ENCODE peak calls at places on chromosomes 12 and 14, in nine cellular contexts. One of them, this sample, is unnamed.

GRCh38 chr14:87133073-87133815 is 859.7 kb downstream of the GALC start:
- DNase-seq in ovary: no peak
- DNase-seq in PC-3: peak
- DNase-seq in adrenal gland: no peak
- DNase-seq in fibroblast of mammary gland: peak
- DNase-seq in spleen: no peak
- DNase-seq in CD8-positive, alpha-beta T cell: no peak
- DNase-seq in GM06990: no peak
- DNase-seq in choroid plexus epithelial cell: no peak
- DNase-seq in this sample: no peak

GRCh38 chr12:12527820-12528296 is 34.8 kb downstream of the DUSP16 start:
- DNase-seq in spleen: no peak
- DNase-seq in ovary: no peak
- DNase-seq in PC-3: no peak
- DNase-seq in GM06990: no peak
- DNase-seq in adrenal gland: no peak
- DNase-seq in fibroblast of mammary gland: no peak
- DNase-seq in CD8-positive, alpha-beta T cell: no peak
- DNase-seq in choroid plexus epithelial cell: no peak
- DNase-seq in this sample: no peak

GRCh38 chr12:11991604-11992003 is 79.1 kb upstream of the BCL2L14 start:
- DNase-seq in fibroblast of mammary gland: no peak
- DNase-seq in spleen: no peak
- DNase-seq in choroid plexus epithelial cell: peak
- DNase-seq in CD8-positive, alpha-beta T cell: no peak
- DNase-seq in ovary: no peak
- DNase-seq in PC-3: no peak
- DNase-seq in adrenal gland: no peak
- DNase-seq in GM06990: no peak
- DNase-seq in this sample: no peak

GRCh38 chr14:50225067-50225973 is 6.1 kb downstream of the SOS2 start:
- DNase-seq in GM06990: no peak
- DNase-seq in spleen: no peak
- DNase-seq in fibroblast of mammary gland: peak
- DNase-seq in CD8-positive, alpha-beta T cell: no peak
- DNase-seq in PC-3: peak
- DNase-seq in ovary: no peak
- DNase-seq in adrenal gland: no peak
- DNase-seq in choroid plexus epithelial cell: peak
- DNase-seq in this sample: no peak

GRCh38 chr12:46343122-46343852 is 29.3 kb downstream of the SLC38A2 start:
- DNase-seq in spleen: no peak
- DNase-seq in CD8-positive, alpha-beta T cell: no peak
- DNase-seq in ovary: no peak
- DNase-seq in adrenal gland: no peak
- DNase-seq in PC-3: peak
- DNase-seq in fibroblast of mammary gland: no peak
- DNase-seq in GM06990: no peak
- DNase-seq in choroid plexus epithelial cell: no peak
- DNase-seq in this sample: no peak

GRCh38 chr12:31853977-31854376 is 105.2 kb upstream of the RESF1 start:
- DNase-seq in fibroblast of mammary gland: no peak
- DNase-seq in choroid plexus epithelial cell: no peak
- DNase-seq in GM06990: no peak
- DNase-seq in CD8-positive, alpha-beta T cell: no peak
- DNase-seq in PC-3: no peak
- DNase-seq in ovary: no peak
- DNase-seq in adrenal gland: no peak
- DNase-seq in spleen: no peak
- DNase-seq in this sample: no peak

GRCh38 chr12:70733385-70733784 is 96.2 kb upstream of the PTPRB start:
- DNase-seq in GM06990: no peak
- DNase-seq in ovary: no peak
- DNase-seq in CD8-positive, alpha-beta T cell: no peak
- DNase-seq in fibroblast of mammary gland: peak
- DNase-seq in PC-3: peak
- DNase-seq in spleen: no peak
- DNase-seq in adrenal gland: no peak
- DNase-seq in choroid plexus epithelial cell: peak
- DNase-seq in this sample: peak

GRCh38 chr12:17017402-17017801 is 411.4 kb upstream of the LMO3 start:
- DNase-seq in choroid plexus epithelial cell: no peak
- DNase-seq in GM06990: no peak
- DNase-seq in CD8-positive, alpha-beta T cell: no peak
- DNase-seq in adrenal gland: no peak
- DNase-seq in fibroblast of mammary gland: no peak
- DNase-seq in spleen: no peak
- DNase-seq in PC-3: peak
- DNase-seq in ovary: no peak
- DNase-seq in this sample: no peak

GRCh38 chr12:114738460-114739184 is 54.6 kb upstream of the TBX3 start:
- DNase-seq in spleen: no peak
- DNase-seq in CD8-positive, alpha-beta T cell: no peak
- DNase-seq in ovary: no peak
- DNase-seq in choroid plexus epithelial cell: no peak
- DNase-seq in fibroblast of mammary gland: no peak
- DNase-seq in PC-3: no peak
- DNase-seq in GM06990: no peak
- DNase-seq in adrenal gland: peak
- DNase-seq in this sample: no peak

GRCh38 chr12:130817804-130818203 is 21.2 kb downstream of the STX2 start:
- DNase-seq in choroid plexus epithelial cell: no peak
- DNase-seq in GM06990: no peak
- DNase-seq in adrenal gland: no peak
- DNase-seq in ovary: no peak
- DNase-seq in fibroblast of mammary gland: no peak
- DNase-seq in PC-3: no peak
- DNase-seq in spleen: no peak
- DNase-seq in CD8-positive, alpha-beta T cell: no peak
- DNase-seq in this sample: no peak

GRCh38 chr12:64566882-64567517 is 43.3 kb upstream of the RASSF3 start:
- DNase-seq in GM06990: no peak
- DNase-seq in choroid plexus epithelial cell: no peak
- DNase-seq in CD8-positive, alpha-beta T cell: no peak
- DNase-seq in adrenal gland: no peak
- DNase-seq in PC-3: no peak
- DNase-seq in fibroblast of mammary gland: no peak
- DNase-seq in ovary: no peak
- DNase-seq in spleen: no peak
- DNase-seq in this sample: no peak

GRCh38 chr12:58341791-58342190 is 400.4 kb downstream of the ATP23 start:
- DNase-seq in fibroblast of mammary gland: peak
- DNase-seq in choroid plexus epithelial cell: peak
- DNase-seq in CD8-positive, alpha-beta T cell: no peak
- DNase-seq in ovary: no peak
- DNase-seq in spleen: no peak
- DNase-seq in PC-3: peak
- DNase-seq in GM06990: no peak
- DNase-seq in adrenal gland: no peak
- DNase-seq in this sample: no peak

GRCh38 chr14:103296007-103296406 is 38.0 kb upstream of the EIF5 start:
- DNase-seq in adrenal gland: no peak
- DNase-seq in PC-3: peak
- DNase-seq in CD8-positive, alpha-beta T cell: no peak
- DNase-seq in fibroblast of mammary gland: peak
- DNase-seq in GM06990: no peak
- DNase-seq in spleen: no peak
- DNase-seq in ovary: no peak
- DNase-seq in choroid plexus epithelial cell: peak
- DNase-seq in this sample: no peak

GRCh38 chr12:13661005-13661887 is 320.2 kb downstream of the GRIN2B start:
- DNase-seq in GM06990: no peak
- DNase-seq in ovary: no peak
- DNase-seq in fibroblast of mammary gland: peak
- DNase-seq in spleen: no peak
- DNase-seq in choroid plexus epithelial cell: peak
- DNase-seq in CD8-positive, alpha-beta T cell: no peak
- DNase-seq in adrenal gland: peak
- DNase-seq in PC-3: peak
- DNase-seq in this sample: peak

GRCh38 chr14:37669242-37669641 is 73.8 kb downstream of the TTC6 start:
- DNase-seq in fibroblast of mammary gland: no peak
- DNase-seq in CD8-positive, alpha-beta T cell: no peak
- DNase-seq in choroid plexus epithelial cell: no peak
- DNase-seq in ovary: no peak
- DNase-seq in GM06990: no peak
- DNase-seq in spleen: no peak
- DNase-seq in PC-3: peak
- DNase-seq in adrenal gland: no peak
- DNase-seq in this sample: no peak
- TF ChIP-seq CTCF in fibroblast of mammary gland: no peak
- TF ChIP-seq CTCF in CD8-positive, alpha-beta T cell: no peak
- TF ChIP-seq CTCF in choroid plexus epithelial cell: no peak
- TF ChIP-seq CTCF in ovary: no peak
- TF ChIP-seq CTCF in GM06990: no peak
- TF ChIP-seq CTCF in spleen: no peak
- TF ChIP-seq CTCF in PC-3: no peak
- TF ChIP-seq CTCF in adrenal gland: no peak
- TF ChIP-seq CTCF in this sample: peak

GRCh38 chr12:48080285-48080684 is 25.6 kb downstream of the SENP1 start:
- DNase-seq in CD8-positive, alpha-beta T cell: no peak
- DNase-seq in choroid plexus epithelial cell: no peak
- DNase-seq in GM06990: no peak
- DNase-seq in ovary: no peak
- DNase-seq in adrenal gland: no peak
- DNase-seq in fibroblast of mammary gland: no peak
- DNase-seq in spleen: no peak
- DNase-seq in PC-3: no peak
- DNase-seq in this sample: no peak

GRCh38 chr12:48084841-48085460 is 20.9 kb downstream of the SENP1 start:
- DNase-seq in GM06990: no peak
- DNase-seq in PC-3: no peak
- DNase-seq in ovary: no peak
- DNase-seq in adrenal gland: no peak
- DNase-seq in spleen: no peak
- DNase-seq in fibroblast of mammary gland: no peak
- DNase-seq in choroid plexus epithelial cell: no peak
- DNase-seq in CD8-positive, alpha-beta T cell: no peak
- DNase-seq in this sample: no peak

GRCh38 chr12:48086327-48086726 is 19.6 kb downstream of the SENP1 start:
- DNase-seq in GM06990: no peak
- DNase-seq in fibroblast of mammary gland: no peak
- DNase-seq in adrenal gland: no peak
- DNase-seq in CD8-positive, alpha-beta T cell: no peak
- DNase-seq in ovary: no peak
- DNase-seq in spleen: no peak
- DNase-seq in choroid plexus epithelial cell: no peak
- DNase-seq in PC-3: no peak
- DNase-seq in this sample: no peak

GRCh38 chr12:48080821-48081220 is 25.1 kb downstream of the SENP1 start:
- DNase-seq in fibroblast of mammary gland: no peak
- DNase-seq in spleen: no peak
- DNase-seq in adrenal gland: no peak
- DNase-seq in ovary: no peak
- DNase-seq in choroid plexus epithelial cell: no peak
- DNase-seq in CD8-positive, alpha-beta T cell: no peak
- DNase-seq in PC-3: no peak
- DNase-seq in GM06990: no peak
- DNase-seq in this sample: no peak

DNA sequence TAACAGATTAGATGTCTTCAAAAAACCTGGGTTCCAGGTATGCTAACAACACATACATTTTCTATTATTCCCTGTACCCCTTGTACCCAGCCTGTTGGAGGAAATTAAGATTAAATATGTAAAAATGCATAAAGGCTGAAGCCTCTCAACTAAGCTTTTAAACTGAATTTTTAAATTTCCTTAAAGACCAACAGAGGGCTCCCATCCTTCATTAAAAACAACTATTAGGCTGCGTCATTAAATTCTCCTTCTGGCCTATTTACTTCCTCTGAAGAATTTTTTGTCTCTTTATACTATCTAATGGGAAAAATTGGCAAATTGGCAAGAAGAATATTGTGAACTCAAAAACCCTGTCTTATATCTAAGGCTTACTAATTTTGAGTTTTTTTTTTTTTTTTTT is 21.8 kb downstream of the SENP1 start:
- DNase-seq in PC-3: peak
- DNase-seq in CD8-positive, alpha-beta T cell: no peak
- DNase-seq in spleen: no peak
- DNase-seq in GM06990: no peak
- DNase-seq in fibroblast of mammary gland: peak
- DNase-seq in adrenal gland: no peak
- DNase-seq in choroid plexus epithelial cell: peak
- DNase-seq in ovary: no peak
- DNase-seq in this sample: no peak
- TF ChIP-seq CTCF in PC-3: peak
- TF ChIP-seq CTCF in CD8-positive, alpha-beta T cell: no peak
- TF ChIP-seq CTCF in spleen: no peak
- TF ChIP-seq CTCF in GM06990: no peak
- TF ChIP-seq CTCF in fibroblast of mammary gland: peak
- TF ChIP-seq CTCF in adrenal gland: peak
- TF ChIP-seq CTCF in choroid plexus epithelial cell: peak
- TF ChIP-seq CTCF in ovary: peak
- TF ChIP-seq CTCF in this sample: peak

GRCh38 chr12:100993916-100994315 is 199.3 kb downstream of the ANO4 start:
- DNase-seq in fibroblast of mammary gland: no peak
- DNase-seq in adrenal gland: no peak
- DNase-seq in GM06990: no peak
- DNase-seq in PC-3: no peak
- DNase-seq in CD8-positive, alpha-beta T cell: no peak
- DNase-seq in ovary: no peak
- DNase-seq in choroid plexus epithelial cell: no peak
- DNase-seq in spleen: no peak
- DNase-seq in this sample: no peak
- TF ChIP-seq CTCF in fibroblast of mammary gland: no peak
- TF ChIP-seq CTCF in adrenal gland: no peak
- TF ChIP-seq CTCF in GM06990: no peak
- TF ChIP-seq CTCF in PC-3: peak
- TF ChIP-seq CTCF in CD8-positive, alpha-beta T cell: no peak
- TF ChIP-seq CTCF in ovary: no peak
- TF ChIP-seq CTCF in choroid plexus epithelial cell: no peak
- TF ChIP-seq CTCF in spleen: no peak
- TF ChIP-seq CTCF in this sample: no peak

GRCh38 chr12:117330441-117331113 is 30.8 kb downstream of the NOS1 start:
- DNase-seq in fibroblast of mammary gland: no peak
- DNase-seq in GM06990: no peak
- DNase-seq in ovary: no peak
- DNase-seq in choroid plexus epithelial cell: no peak
- DNase-seq in adrenal gland: no peak
- DNase-seq in CD8-positive, alpha-beta T cell: no peak
- DNase-seq in PC-3: no peak
- DNase-seq in spleen: peak
- DNase-seq in this sample: no peak

GRCh38 chr12:117329756-117330155 is 31.7 kb downstream of the NOS1 start:
- DNase-seq in fibroblast of mammary gland: no peak
- DNase-seq in CD8-positive, alpha-beta T cell: no peak
- DNase-seq in GM06990: no peak
- DNase-seq in choroid plexus epithelial cell: no peak
- DNase-seq in spleen: peak
- DNase-seq in PC-3: no peak
- DNase-seq in ovary: no peak
- DNase-seq in adrenal gland: no peak
- DNase-seq in this sample: no peak

GRCh38 chr12:117334098-117334497 is 27.3 kb downstream of the NOS1 start:
- DNase-seq in choroid plexus epithelial cell: no peak
- DNase-seq in fibroblast of mammary gland: no peak
- DNase-seq in adrenal gland: no peak
- DNase-seq in spleen: no peak
- DNase-seq in CD8-positive, alpha-beta T cell: no peak
- DNase-seq in PC-3: no peak
- DNase-seq in GM06990: no peak
- DNase-seq in ovary: no peak
- DNase-seq in this sample: no peak

GRCh38 chr12:117333331-117334000 is 28.0 kb downstream of the NOS1 start:
- DNase-seq in adrenal gland: no peak
- DNase-seq in ovary: no peak
- DNase-seq in spleen: peak
- DNase-seq in CD8-positive, alpha-beta T cell: no peak
- DNase-seq in choroid plexus epithelial cell: no peak
- DNase-seq in GM06990: no peak
- DNase-seq in PC-3: no peak
- DNase-seq in fibroblast of mammary gland: no peak
- DNase-seq in this sample: no peak

GRCh38 chr12:117331691-117332090 is 29.7 kb downstream of the NOS1 start:
- DNase-seq in PC-3: peak
- DNase-seq in CD8-positive, alpha-beta T cell: no peak
- DNase-seq in ovary: no peak
- DNase-seq in fibroblast of mammary gland: no peak
- DNase-seq in spleen: no peak
- DNase-seq in choroid plexus epithelial cell: no peak
- DNase-seq in adrenal gland: no peak
- DNase-seq in GM06990: no peak
- DNase-seq in this sample: no peak
- TF ChIP-seq CTCF in PC-3: peak
- TF ChIP-seq CTCF in CD8-positive, alpha-beta T cell: no peak
- TF ChIP-seq CTCF in ovary: no peak
- TF ChIP-seq CTCF in fibroblast of mammary gland: no peak
- TF ChIP-seq CTCF in spleen: no peak
- TF ChIP-seq CTCF in choroid plexus epithelial cell: no peak
- TF ChIP-seq CTCF in adrenal gland: no peak
- TF ChIP-seq CTCF in GM06990: peak
- TF ChIP-seq CTCF in this sample: no peak

This sample was measured in progenitor cell of endocrine pancreas.